ENCODE peak calls at places on chromosomes 13 and 19, in five cellular contexts. U is activated T-helper 2 cell treated with anti-CD3 and anti-CD28 coated beads, Interferon-gamma antibody, Interleukin-2, Interleukin-4, amounts not matched to agents 10 μg/mL and 5 μg/mL and 100 μg/mL, durations not matched to agents 14 hours and 24 hours and 36 hours; Z is hypothalamus; F is HuH-7; B is fibroblast of pulmonary artery. L is an unnamed sample.

GRCh38 chr19:55437410-55437809 is 5.7 kb downstream of the SHISA7 start:
- DNase-seq in Z (no peak), B (peak), F (peak), U (no peak), L (no peak)

GRCh38 chr13:30234763-30235162 is 72.6 kb downstream of the KATNAL1 start:
- DNase-seq in U (no peak), B (peak), F (no peak), Z (no peak), L (no peak)

GRCh38 chr19:48618278-48618915 is 581 bp downstream of the RPL18 start:
- DNase-seq in U (no peak), F (no peak), Z (no peak), B (no peak), L (no peak)

GRCh38 chr19:46410205-46411087 is 2.9 kb downstream of the CCDC8 start:
- DNase-seq in Z (no peak), F (no peak), B (no peak), U (no peak), L (no peak)

GRCh38 chr13:40101708-40102359 is 446.4 kb downstream of the COG6 start:
- DNase-seq in U (no peak), Z (no peak), B (no peak), F (no peak), L (no peak)

GRCh38 chr19:1247747-1248453 is 483 bp upstream of the MIDN start:
- DNase-seq in B (peak), Z (no peak), F (no peak), U (peak), L (no peak)

GRCh38 chr13:40352807-40353562 is 313.5 kb downstream of the FOXO1 start:
- DNase-seq in Z (no peak), B (peak), U (no peak), F (no peak), L (no peak)

GRCh38 chr13:29679357-29680050 is 84.0 kb upstream of the SLC7A1 start:
- DNase-seq in F (no peak), Z (no peak), U (no peak), B (peak), L (no peak)

GRCh38 chr19:50803633-50804419 is 13.6 kb downstream of the ACP4 start:
- DNase-seq in B (no peak), Z (no peak), F (no peak), U (no peak), L (no peak)

GRCh38 chr19:3129112-3129511 is 6.7 kb upstream of the GNA15 start:
- DNase-seq in B (peak), F (peak), Z (no peak), U (no peak), L (no peak)

GRCh38 chr13:71703145-71703544 is 163.9 kb downstream of the DACH1 start:
- DNase-seq in B (no peak), Z (no peak), F (no peak), U (no peak), L (no peak)

GRCh38 chr19:3073159-3073563 is 10.9 kb upstream of the TLE5 start:
- DNase-seq in F (no peak), Z (no peak), B (peak), U (no peak), L (no peak)

GRCh38 chr13:71621152-71622124 is 245.6 kb downstream of the DACH1 start:
- DNase-seq in U (no peak), Z (no peak), B (no peak), F (no peak), L (no peak)